ENCODE peak calls at places on chromosome 17, in six cellular contexts. N is adrenal gland, L is gastrocnemius medialis, G is prostate gland, B is body of pancreas, T is uterus. D is an unnamed sample.

GRCh38 chr17:31629696-31630470 is 229.2 kb downstream of the COPRS start:
- DNase-seq in N (no peak), L (no peak), G (no peak), B (no peak), T (no peak), D (no peak)

GRCh38 chr17:47868134-47868533 is 17.2 kb upstream of the SP6 start:
- DNase-seq in N (no peak), L (no peak), G (no peak), B (no peak), T (no peak), D (no peak)

GRCh38 chr17:57999010-57999495 is 8.0 kb downstream of the SRSF1 start:
- DNase-seq in N (no peak), L (no peak), G (no peak), B (no peak), T (no peak), D (no peak)

GRCh38 chr17:80087346-80088265 is 13.8 kb upstream of the GAA start:
- DNase-seq in N (no peak), L (no peak), G (no peak), B (no peak), T (no peak), D (no peak)

GRCh38 chr17:13067629-13068303 is 49.9 kb upstream of the ELAC2 start:
- DNase-seq in N (no peak), L (no peak), G (no peak), B (no peak), T (no peak), D (no peak)

GRCh38 chr17:82826956-82827355 is 12.9 kb downstream of the ZNF750 start:
- DNase-seq in N (no peak), L (no peak), G (no peak), B (no peak), T (no peak), D (no peak)

GRCh38 chr17:27268394-27269085 is 25.4 kb upstream of the WSB1 start:
- DNase-seq in N (no peak), L (no peak), G (no peak), B (no peak), T (no peak), D (no peak)

GRCh38 chr17:71360301-71360700 is 760.5 kb upstream of the SOX9 start:
- DNase-seq in N (no peak), L (no peak), G (no peak), B (no peak), T (no peak), D (no peak)

GRCh38 chr17:61837175-61838051 is 25.9 kb downstream of the BRIP1 start:
- DNase-seq in N (peak; percentile 63), L (no peak), G (peak; percentile 47), B (peak; percentile 67), T (no peak), D (no peak)

GRCh38 chr17:5422505-5422904 is 2.5 kb downstream of the RPAIN start:
- DNase-seq in N (no peak), L (no peak), G (no peak), B (no peak), T (no peak), D (no peak)

GRCh38 chr17:5419356-5419958 is at the start of gene NUP88:
- DNase-seq in N (peak; percentile 96), L (peak; percentile 95), G (peak; percentile 95), B (peak; percentile 97), T (peak; percentile 95), D (peak; percentile 96)

GRCh38 chr17:5416886-5417285 is 2.6 kb downstream of the NUP88 start:
- DNase-seq in N (no peak), L (no peak), G (no peak), B (no peak), T (no peak), D (no peak)

GRCh38 chr17:5418858-5419355 is 555 bp downstream of the NUP88 start:
- DNase-seq in N (no peak), L (peak; percentile 54), G (peak; percentile 52), B (peak; percentile 69), T (no peak), D (no peak)

DNA sequence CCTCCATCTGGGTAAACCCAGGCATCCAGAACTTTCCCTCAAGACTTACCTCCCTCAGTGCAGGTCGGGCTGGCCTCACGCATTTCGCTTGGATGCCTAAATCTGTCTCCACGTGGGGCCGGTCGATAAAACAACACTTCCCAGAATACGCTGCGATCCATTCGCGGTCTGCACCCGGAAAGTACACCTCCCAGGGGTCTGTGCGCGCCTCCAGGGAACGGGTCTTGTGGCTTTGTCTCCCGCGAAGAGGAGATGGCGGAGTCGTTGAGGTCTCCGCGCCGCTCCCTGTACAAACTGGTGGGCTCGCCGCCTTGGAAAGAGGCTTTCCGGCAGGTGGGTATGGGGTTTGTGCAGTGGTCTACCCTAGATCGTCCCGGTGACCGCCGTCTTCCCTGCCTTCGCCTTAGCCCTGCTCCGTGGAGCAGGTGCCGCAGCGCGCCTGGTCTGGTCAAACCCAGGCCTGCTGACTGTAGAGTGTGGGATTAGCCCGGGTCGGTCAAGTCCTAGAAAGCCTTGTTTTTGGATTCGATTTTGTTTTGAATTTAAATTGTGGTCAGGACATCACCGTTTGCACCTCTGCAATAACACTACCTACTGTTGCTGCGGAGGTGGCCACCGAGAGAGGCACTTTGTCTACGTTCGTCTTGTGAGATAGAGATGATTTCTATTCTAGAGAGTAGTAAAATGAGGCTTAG is at the start of gene RPAIN:
- DNase-seq in N (peak; percentile 88), L (peak; percentile 87), G (peak; percentile 91), B (peak; percentile 92), T (peak; percentile 87), D (peak; percentile 85)
- TF ChIP-seq POLR2A in N (no peak), L (peak; percentile 59), G (peak; percentile 51), B (peak; percentile 1), T (peak; percentile 49), D (no peak)

GRCh38 chr17:7056386-7056785 is 12.5 kb upstream of the SLC16A11 start:
- DNase-seq in N (no peak), L (no peak), G (no peak), B (no peak), T (no peak), D (no peak)
- TF ChIP-seq POLR2A in N (no peak), L (no peak), G (no peak), B (no peak), T (no peak), D (no peak)

DNA sequence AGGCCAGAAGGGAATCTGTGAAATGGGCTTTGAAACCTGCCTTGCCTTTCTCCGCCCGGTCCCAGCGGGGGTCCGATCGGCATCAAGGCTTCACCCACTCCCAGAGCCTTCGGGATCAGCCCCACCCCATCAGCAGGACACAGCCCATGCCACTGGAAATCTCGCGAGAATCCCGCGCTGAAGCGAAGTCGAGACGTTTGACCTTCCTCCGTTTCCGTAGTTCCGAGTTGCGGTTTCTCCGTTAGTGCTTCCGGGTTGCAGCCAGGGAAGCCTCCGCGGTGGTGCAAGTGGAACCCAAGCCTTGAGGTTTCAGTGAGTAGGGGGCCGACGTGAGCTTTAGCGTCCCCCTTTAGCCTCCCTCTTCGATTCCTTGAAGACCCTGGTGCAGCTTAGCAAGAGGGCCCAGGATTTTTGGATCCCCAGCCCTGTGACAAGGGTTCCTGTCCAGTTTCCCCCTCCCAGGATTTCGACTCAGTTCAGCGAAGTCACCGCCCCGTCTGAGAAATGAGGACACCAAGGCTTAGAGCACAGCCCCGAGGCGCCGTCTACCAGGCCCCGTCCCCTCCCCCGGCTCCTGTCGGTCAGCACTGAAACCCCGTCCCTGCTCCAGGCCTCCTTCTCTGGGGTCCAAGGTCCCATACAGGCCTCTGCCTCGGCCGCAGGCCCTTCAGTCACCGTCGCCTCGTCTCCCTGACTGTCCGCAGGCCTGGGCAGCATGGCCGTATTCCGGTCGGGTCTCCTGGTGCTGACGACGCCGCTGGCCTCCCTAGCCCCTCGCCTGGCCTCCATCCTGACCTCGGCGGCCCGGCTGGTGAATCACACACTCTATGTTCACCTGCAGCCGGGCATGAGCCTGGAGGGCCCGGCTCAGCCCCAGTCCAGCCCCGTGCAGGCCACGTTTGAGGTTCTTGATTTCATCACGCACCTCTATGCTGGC is at the start of gene COASY:
- DNase-seq in N (peak; percentile 98), L (peak; percentile 94), G (peak; percentile 93), B (peak; percentile 97), T (peak; percentile 96), D (peak; percentile 93)
- TF ChIP-seq POLR2A in N (no peak), L (peak; percentile 70), G (peak; percentile 25), B (peak; percentile 80), T (peak; percentile 41), D (peak; percentile 58)

GRCh38 chr17:81514735-81515529 is 2.3 kb upstream of the ACTG1 start:
- DNase-seq in N (peak; percentile 69), L (peak; percentile 77), G (peak; percentile 77), B (peak; percentile 80), T (peak; percentile 89), D (peak; percentile 83)
- TF ChIP-seq POLR2A in N (peak; percentile 19), L (peak; percentile 89), G (peak; percentile 68), B (peak; percentile 56), T (peak; percentile 89), D (no peak)

DNA sequence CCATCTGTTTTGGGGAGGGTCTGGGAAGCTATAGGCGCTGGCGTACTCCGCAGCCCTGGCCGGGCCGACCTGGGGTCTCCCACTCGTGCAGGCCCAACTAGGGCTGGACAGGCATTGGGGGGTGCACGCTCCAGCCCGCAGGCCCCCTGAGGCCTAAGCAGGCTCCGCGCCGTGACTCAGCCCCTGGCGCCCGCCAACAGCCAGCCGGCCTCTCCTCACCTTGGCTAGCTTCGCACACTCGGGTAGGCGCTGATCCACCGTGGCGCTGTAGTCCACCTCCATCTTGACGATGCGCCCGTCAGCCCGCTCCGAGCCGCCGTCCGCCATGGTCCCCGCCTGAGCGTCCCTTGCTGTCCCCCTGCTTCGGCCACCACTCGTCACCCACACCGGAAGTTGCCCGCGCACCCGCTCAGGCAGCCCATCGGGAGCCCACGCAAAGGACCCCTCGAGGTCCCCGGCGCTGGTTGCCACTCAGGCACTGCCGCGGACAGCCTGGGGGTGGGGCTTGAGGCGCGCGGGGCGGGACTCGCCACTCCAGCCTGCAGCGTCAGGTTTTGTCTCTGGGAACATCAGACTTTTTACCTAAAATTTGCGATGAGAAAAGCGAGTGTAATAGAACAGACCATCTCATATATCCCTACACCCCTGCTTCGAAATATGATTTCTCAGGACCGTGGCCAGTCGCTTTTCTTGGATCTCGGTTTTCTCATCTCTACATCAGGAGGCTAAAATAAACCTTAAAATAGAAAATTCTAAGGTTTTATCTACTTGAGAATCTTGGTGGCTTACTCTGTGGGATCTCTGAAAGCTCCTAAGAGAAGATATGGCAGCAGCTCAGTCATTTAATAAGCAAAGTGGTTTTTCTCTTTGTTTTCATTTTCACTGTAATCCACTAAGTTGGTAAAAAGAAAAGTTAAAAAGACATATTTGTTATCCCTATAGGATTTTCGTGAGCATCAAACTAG is at the start of gene PSMD12:
- DNase-seq in N (peak; percentile 95), L (peak; percentile 93), G (peak; percentile 89), B (peak; percentile 95), T (peak; percentile 89), D (peak; percentile 91)
- TF ChIP-seq POLR2A in N (peak; percentile 84), L (peak; percentile 98), G (peak; percentile 74), B (peak; percentile 95), T (peak; percentile 76), D (peak; percentile 53)

GRCh38 chr17:2048805-2049204 is 6.1 kb upstream of the HIC1 start:
- DNase-seq in N (peak; percentile 28), L (no peak), G (no peak), B (no peak), T (no peak), D (no peak)

GRCh38 chr17:2047590-2047989 is 5.8 kb downstream of the OVCA2 start:
- DNase-seq in N (no peak), L (no peak), G (no peak), B (no peak), T (no peak), D (no peak)

GRCh38 chr17:2050871-2051387 is 4.0 kb upstream of the HIC1 start:
- DNase-seq in N (peak; percentile 62), L (no peak), G (no peak), B (no peak), T (peak; percentile 51), D (no peak)

GRCh38 chr17:2050246-2050866 is 4.5 kb upstream of the HIC1 start:
- DNase-seq in N (peak; percentile 75), L (peak; percentile 44), G (peak; percentile 62), B (peak; percentile 69), T (peak; percentile 72), D (peak; percentile 62)

GRCh38 chr17:2049333-2050245 is 5.3 kb upstream of the HIC1 start:
- DNase-seq in N (peak; percentile 90), L (peak; percentile 73), G (peak; percentile 75), B (peak; percentile 88), T (peak; percentile 89), D (peak; percentile 84)
- TF ChIP-seq POLR2A in N (no peak), L (no peak), G (peak; percentile 44), B (no peak), T (peak; percentile 49), D (no peak)